ENCODE peak calls at places on chromosomes 12 and 14, in six cellular contexts. M is endodermal cell, G is KG1, T is glutamatergic neuron, A is left cardiac atrium, O is dermis blood vessel endothelial cell. W is an unnamed sample.

GRCh38 chr12:51626629-51627028 is 35.6 kb downstream of the SCN8A start:
- DNase-seq in M (no peak), G (no peak), T (no peak), A (no peak), O (no peak), W (no peak)

GRCh38 chr14:38278035-38278434 is 22.1 kb upstream of the CLEC14A start:
- DNase-seq in M (no peak), G (no peak), T (no peak), A (no peak), O (peak), W (no peak)

GRCh38 chr12:103077108-103077773 is 119.8 kb downstream of the ASCL1 start:
- DNase-seq in M (no peak), G (no peak), T (no peak), A (no peak), O (no peak), W (no peak)

GRCh38 chr12:69397978-69398377 is 38.4 kb downstream of the YEATS4 start:
- DNase-seq in M (no peak), G (no peak), T (no peak), A (no peak), O (no peak), W (no peak)

GRCh38 chr12:108577458-108577857 is 15.1 kb downstream of the ISCU start:
- DNase-seq in M (no peak), G (no peak), T (no peak), A (no peak), O (no peak), W (no peak)

GRCh38 chr12:11658796-11659195 is 9.3 kb downstream of the ETV6 start:
- DNase-seq in M (peak), G (no peak), T (no peak), A (no peak), O (no peak), W (no peak)

GRCh38 chr14:72389200-72389599 is 457.0 kb downstream of the RGS6 start:
- DNase-seq in M (no peak), G (no peak), T (no peak), A (no peak), O (no peak), W (no peak)

GRCh38 chr12:20370841-20371240 is 2.5 kb downstream of the PDE3A start:
- DNase-seq in M (no peak), G (no peak), T (no peak), A (no peak), O (no peak), W (no peak)

GRCh38 chr14:69592923-69593677 is 18.3 kb upstream of the SUSD6 start:
- DNase-seq in M (no peak), G (no peak), T (peak), A (no peak), O (no peak), W (no peak)

GRCh38 chr14:105882626-105883025 is 356.2 kb downstream of the TMEM121 start:
- DNase-seq in M (no peak), G (no peak), T (peak), A (no peak), O (no peak), W (no peak)

GRCh38 chr12:69688021-69688420 is 11.1 kb downstream of the BEST3 start:
- DNase-seq in M (no peak), G (no peak), T (no peak), A (no peak), O (peak), W (no peak)

W was measured in T-helper 17 cell.